ENCODE peak calls at places on chromosomes 6 and 20, in four cellular contexts. U is GM10248, V is breast epithelium, T is body of pancreas. W is an unnamed sample.

GRCh38 chr6:91681341-91681740 is 1094.5 kb upstream of the MAP3K7 start:
- DNase-seq in U (no peak), V (no peak), T (no peak), W (no peak)

GRCh38 chr6:33313709-33314514 is at the start of gene TAPBP:
- DNase-seq in V (peak; percentile 70), U (peak; percentile 90), T (peak; percentile 64), W (no peak)

GRCh38 chr6:5084192-5084786 is 852 bp upstream of the PPP1R3G start:
- DNase-seq in T (no peak), U (peak; percentile 63), V (no peak), W (no peak)

GRCh38 chr6:137724018-137724403 is 143.0 kb upstream of the TNFAIP3 start:
- DNase-seq in V (no peak), T (no peak), U (no peak), W (no peak)

GRCh38 chr6:125986956-125987617 is 747 bp downstream of the TRMT11 start:
- DNase-seq in T (no peak), V (no peak), U (no peak), W (no peak)

GRCh38 chr20:6919792-6920468 is 152.4 kb downstream of the BMP2 start:
- DNase-seq in T (no peak), U (no peak), V (no peak), W (no peak)

GRCh38 chr20:33830371-33830770 is 19.2 kb downstream of the CHMP4B start:
- DNase-seq in U (no peak), V (no peak), T (peak; percentile 14), W (no peak)

GRCh38 chr6:35052694-35053565 is 88.2 kb downstream of the TCP11 start:
- DNase-seq in T (no peak), U (no peak), V (no peak), W (no peak)

GRCh38 chr20:46458891-46459750 is 52.7 kb upstream of the ELMO2 start:
- DNase-seq in T (peak; percentile 89), U (no peak), V (no peak), W (peak; percentile 84)

GRCh38 chr20:19317240-19318069 is 105.0 kb downstream of the SLC24A3 start:
- DNase-seq in V (no peak), U (peak; percentile 38), T (no peak), W (no peak)

GRCh38 chr6:31568537-31568961 is 3.5 kb upstream of the LTA start:
- DNase-seq in V (no peak), U (peak; percentile 74), T (no peak), W (no peak)

GRCh38 chr20:48725589-48725991 is 102.2 kb downstream of the PREX1 start:
- DNase-seq in T (no peak), V (no peak), U (no peak), W (no peak)

GRCh38 chr6:130694617-130695016 is 132.6 kb upstream of the SMLR1 start:
- DNase-seq in T (no peak), U (no peak), V (no peak), W (no peak)

GRCh38 chr6:143160439-143161220 is 99.9 kb downstream of the AIG1 start:
- DNase-seq in U (no peak), V (no peak), T (no peak), W (no peak)

GRCh38 chr20:47468290-47469050 is 33.2 kb upstream of the NCOA3 start:
- DNase-seq in V (no peak), T (peak; percentile 46), U (peak; percentile 47), W (no peak)

GRCh38 chr6:94721459-94721858 is 855.9 kb upstream of the MANEA start:
- DNase-seq in T (no peak), V (no peak), U (no peak), W (no peak)

GRCh38 chr6:51552400-51552799 is 535.0 kb downstream of the PKHD1 start:
- DNase-seq in V (no peak), T (no peak), U (no peak), W (no peak)

GRCh38 chr6:6891074-6891754 is 216.5 kb upstream of the RREB1 start:
- DNase-seq in V (no peak), T (peak; percentile 20), U (no peak), W (no peak)

GRCh38 chr6:33926451-33926850 is 122.6 kb upstream of the MLN start:
- DNase-seq in U (no peak), T (no peak), V (no peak), W (no peak)

GRCh38 chr6:28606424-28607391 is 81.0 kb downstream of the GPX5 start:
- DNase-seq in U (peak; percentile 51), V (no peak), T (peak; percentile 35), W (no peak)
- TF ChIP-seq CTCF in U (no peak), V (no peak), T (peak; percentile 16), W (peak; percentile 73)

GRCh38 chr6:109051301-109051700 is 43.3 kb downstream of the SESN1 start:
- DNase-seq in V (no peak), U (no peak), T (no peak), W (no peak)
- TF ChIP-seq CTCF in V (no peak), U (no peak), T (no peak), W (no peak)

DNA sequence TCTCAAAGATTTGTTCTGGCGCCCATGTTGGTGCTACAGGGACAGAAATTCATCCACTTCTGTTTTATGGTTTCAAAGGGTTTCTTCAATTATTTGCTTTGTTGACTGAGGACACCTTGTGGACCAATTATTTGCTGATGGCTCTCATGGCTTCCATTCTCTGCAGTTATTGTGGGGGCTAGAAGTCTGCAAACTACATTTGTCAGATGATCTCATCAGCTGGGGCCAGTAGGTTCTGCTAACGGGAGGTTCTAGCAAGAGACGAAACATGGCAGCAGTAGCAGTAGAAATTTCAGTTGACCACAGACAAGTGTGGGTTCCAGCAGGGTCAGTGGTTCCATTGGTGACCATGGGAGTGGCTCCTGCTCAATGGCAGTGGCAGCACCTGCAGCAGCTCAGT is 72.8 kb upstream of the BLCAP start:
- DNase-seq in T (no peak), U (no peak), V (no peak), W (no peak)
- TF ChIP-seq CTCF in T (no peak), U (no peak), V (no peak), W (no peak)

GRCh38 chr6:18047406-18047805 is 60.0 kb upstream of the KIF13A start:
- DNase-seq in T (no peak), U (no peak), V (no peak), W (no peak)
- TF ChIP-seq CTCF in T (no peak), U (no peak), V (no peak), W (no peak)

GRCh38 chr20:64055893-64056638 is 6.6 kb upstream of the SOX18 start:
- DNase-seq in U (peak; percentile 63), T (no peak), V (no peak), W (no peak)
- TF ChIP-seq CTCF in U (no peak), T (no peak), V (no peak), W (no peak)

DNA sequence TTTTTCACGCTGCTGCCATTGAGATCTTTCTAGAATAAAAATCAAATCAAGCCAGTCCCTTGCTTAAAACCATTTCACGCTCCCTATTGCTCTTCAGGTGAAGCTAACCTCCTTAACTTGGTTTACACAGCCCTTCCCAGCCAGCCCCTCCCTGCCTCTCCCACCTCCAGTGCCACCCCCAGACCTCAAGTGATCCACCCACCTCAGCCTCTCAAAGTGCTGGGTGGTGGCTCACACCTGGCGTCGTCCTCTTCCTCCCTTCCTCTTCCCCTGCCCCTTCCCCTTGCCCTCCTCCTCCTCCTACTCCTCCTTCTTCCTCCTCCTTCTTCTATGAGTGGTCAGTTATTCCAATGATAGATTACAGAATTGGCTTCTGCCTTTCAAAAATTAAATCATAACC is 42.9 kb downstream of the FAM209B start:
- DNase-seq in T (no peak), V (no peak), U (no peak), W (no peak)
- TF ChIP-seq CTCF in T (no peak), V (no peak), U (no peak), W (no peak)

GRCh38 chr6:73968358-73968757 is 272.4 kb downstream of the CD109 start:
- DNase-seq in T (no peak), U (no peak), V (no peak), W (no peak)

GRCh38 chr6:73965408-73966145 is 269.6 kb downstream of the CD109 start:
- DNase-seq in U (no peak), T (no peak), V (no peak), W (no peak)

GRCh38 chr6:73964455-73964854 is 268.5 kb downstream of the CD109 start:
- DNase-seq in V (no peak), T (no peak), U (no peak), W (no peak)

GRCh38 chr6:73969982-73970960 is 274.3 kb downstream of the CD109 start:
- DNase-seq in U (peak; percentile 11), T (no peak), V (no peak), W (no peak)
- TF ChIP-seq CTCF in U (peak; percentile 43), T (peak; percentile 65), V (peak; percentile 58), W (peak; percentile 81)

DNA sequence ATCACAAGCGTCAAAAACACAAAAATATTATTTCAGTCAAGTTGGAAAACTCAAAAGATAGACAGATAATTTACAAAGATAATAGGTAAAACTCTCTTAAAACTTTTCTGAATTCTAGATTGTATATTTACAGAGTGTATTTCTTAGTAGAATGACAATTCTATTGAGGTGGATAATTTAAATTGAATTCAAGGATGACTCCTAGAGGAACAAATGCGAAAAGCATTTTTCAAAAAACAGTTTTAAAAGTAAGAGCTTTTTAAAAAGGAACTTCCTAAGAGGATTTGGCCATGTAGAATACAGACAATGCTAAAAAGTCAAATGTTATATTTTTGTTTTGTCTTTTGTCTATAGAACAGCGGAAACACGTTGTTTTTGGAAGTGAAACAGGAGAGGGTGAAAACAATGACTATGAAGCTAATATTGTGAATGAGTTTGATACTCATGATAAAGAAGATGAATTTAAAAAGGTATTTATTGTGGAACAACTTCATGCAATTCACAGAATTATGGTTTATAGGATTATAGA is 90.1 kb downstream of the DNAH8 start:
- DNase-seq in V (no peak), U (no peak), T (no peak), W (no peak)
- TF ChIP-seq CTCF in V (no peak), U (no peak), T (no peak), W (no peak)